ENCODE peak calls at places on chromosomes 4 and X, in four cellular contexts. One of them, this sample, is unnamed.
A peak's percentile ranks its signal among the peaks of the same experiment; 100 is the strongest.

GRCh38 chrX:100687128-100687527 is 43.1 kb downstream of the SRPX2 start:
- DNase-seq in HepG2: no peak
- DNase-seq in K562: peak; percentile 3
- DNase-seq in GM12878: no peak
- DNase-seq in this sample: no peak

GRCh38 chrX:46295963-46296362 is 249.3 kb downstream of the ZNF674 start:
- DNase-seq in HepG2: peak; percentile 56
- DNase-seq in K562: no peak
- DNase-seq in GM12878: no peak
- DNase-seq in this sample: no peak

GRCh38 chr4:41013746-41014145 is 200.6 kb downstream of the APBB2 start:
- DNase-seq in HepG2: no peak
- DNase-seq in K562: no peak
- DNase-seq in GM12878: no peak
- DNase-seq in this sample: no peak

GRCh38 chr4:123676550-123677229 is 280.1 kb downstream of the SPRY1 start:
- DNase-seq in HepG2: no peak
- DNase-seq in K562: no peak
- DNase-seq in GM12878: no peak
- DNase-seq in this sample: no peak

GRCh38 chrX:86121916-86122315 is 26.3 kb upstream of the DACH2 start:
- DNase-seq in HepG2: no peak
- DNase-seq in K562: peak; percentile 0
- DNase-seq in GM12878: no peak
- DNase-seq in this sample: no peak

GRCh38 chrX:15563056-15563455 is 37.7 kb downstream of the ACE2 start:
- DNase-seq in HepG2: no peak
- DNase-seq in K562: no peak
- DNase-seq in GM12878: no peak
- DNase-seq in this sample: no peak

GRCh38 chrX:20712811-20713210 is 446.1 kb upstream of the RPS6KA3 start:
- DNase-seq in HepG2: no peak
- DNase-seq in K562: no peak
- DNase-seq in GM12878: no peak
- DNase-seq in this sample: no peak

GRCh38 chr4:85650908-85651307 is 176.0 kb downstream of the ARHGAP24 start:
- DNase-seq in HepG2: no peak
- DNase-seq in K562: no peak
- DNase-seq in GM12878: no peak
- DNase-seq in this sample: no peak

GRCh38 chr4:27198246-27198645 is 337.6 kb downstream of the STIM2 start:
- DNase-seq in HepG2: no peak
- DNase-seq in K562: no peak
- DNase-seq in GM12878: no peak
- DNase-seq in this sample: no peak

GRCh38 chr4:78155616-78156105 is 98.5 kb downstream of the FRAS1 start:
- DNase-seq in HepG2: peak; percentile 88
- DNase-seq in K562: no peak
- DNase-seq in GM12878: no peak
- DNase-seq in this sample: no peak

GRCh38 chr4:143389543-143390195 is 53.0 kb downstream of the GAB1 start:
- DNase-seq in HepG2: peak; percentile 72
- DNase-seq in K562: no peak
- DNase-seq in GM12878: no peak
- DNase-seq in this sample: no peak

GRCh38 chr4:40736910-40737309 is 12.8 kb upstream of the NSUN7 start:
- DNase-seq in HepG2: peak; percentile 21
- DNase-seq in K562: peak; percentile 9
- DNase-seq in GM12878: no peak
- DNase-seq in this sample: peak; percentile 9

GRCh38 chrX:8748855-8749254 is 16.9 kb upstream of the ANOS1 start:
- DNase-seq in HepG2: no peak
- DNase-seq in K562: peak; percentile 19
- DNase-seq in GM12878: no peak
- DNase-seq in this sample: peak; percentile 33

GRCh38 chrX:130628522-130628921 is 226.7 kb downstream of the RBMX2 start:
- DNase-seq in HepG2: no peak
- DNase-seq in K562: no peak
- DNase-seq in GM12878: no peak
- DNase-seq in this sample: no peak

GRCh38 chr4:152635876-152636275 is 43.9 kb downstream of the TMEM154 start:
- DNase-seq in HepG2: no peak
- DNase-seq in K562: no peak
- DNase-seq in GM12878: no peak
- DNase-seq in this sample: no peak

GRCh38 chr4:126354784-126355183 is 1040.0 kb downstream of the FAT4 start:
- DNase-seq in HepG2: no peak
- DNase-seq in K562: no peak
- DNase-seq in GM12878: no peak
- DNase-seq in this sample: no peak

GRCh38 chr4:74223098-74223497 is 65.2 kb downstream of the MTHFD2L start:
- DNase-seq in HepG2: no peak
- DNase-seq in K562: no peak
- DNase-seq in GM12878: no peak
- DNase-seq in this sample: no peak

GRCh38 chr4:84971319-84971932 is 4.9 kb upstream of the WDFY3 start:
- DNase-seq in HepG2: peak; percentile 53
- DNase-seq in K562: peak; percentile 46
- DNase-seq in GM12878: no peak
- DNase-seq in this sample: peak; percentile 36

GRCh38 chr4:183987987-183988392 is 82.9 kb downstream of the STOX2 start:
- DNase-seq in HepG2: peak; percentile 7
- DNase-seq in K562: peak; percentile 64
- DNase-seq in GM12878: no peak
- DNase-seq in this sample: peak; percentile 28

GRCh38 chrX:136674270-136674986 is 26.5 kb downstream of the CD40LG start:
- DNase-seq in HepG2: no peak
- DNase-seq in K562: no peak
- DNase-seq in GM12878: no peak
- DNase-seq in this sample: no peak

GRCh38 chrX:15056044-15056443 is 182.8 kb downstream of the MOSPD2 start:
- DNase-seq in HepG2: no peak
- DNase-seq in K562: no peak
- DNase-seq in GM12878: no peak
- DNase-seq in this sample: no peak

GRCh38 chrX:8981742-8982141 is 52.2 kb downstream of the FAM9B start:
- DNase-seq in HepG2: no peak
- DNase-seq in K562: no peak
- DNase-seq in GM12878: no peak
- DNase-seq in this sample: no peak

GRCh38 chrX:71634366-71634765 is 16.1 kb upstream of the CXCR3 start:
- DNase-seq in HepG2: no peak
- DNase-seq in K562: no peak
- DNase-seq in GM12878: no peak
- DNase-seq in this sample: no peak

GRCh38 chrX:30663317-30663716 is 10.1 kb downstream of the GK start:
- DNase-seq in HepG2: no peak
- DNase-seq in K562: no peak
- DNase-seq in GM12878: no peak
- DNase-seq in this sample: no peak

GRCh38 chrX:30661228-30661627 is 8.0 kb downstream of the GK start:
- DNase-seq in HepG2: no peak
- DNase-seq in K562: no peak
- DNase-seq in GM12878: no peak
- DNase-seq in this sample: no peak

GRCh38 chrX:30654989-30655607 is 1.9 kb downstream of the GK start:
- DNase-seq in HepG2: no peak
- DNase-seq in K562: no peak
- DNase-seq in GM12878: no peak
- DNase-seq in this sample: no peak

GRCh38 chrX:30657542-30658238 is 4.5 kb downstream of the GK start:
- DNase-seq in HepG2: no peak
- DNase-seq in K562: no peak
- DNase-seq in GM12878: no peak
- DNase-seq in this sample: no peak

GRCh38 chrX:30659421-30659820 is 6.2 kb downstream of the GK start:
- DNase-seq in HepG2: no peak
- DNase-seq in K562: peak; percentile 50
- DNase-seq in GM12878: no peak
- DNase-seq in this sample: no peak
- TF ChIP-seq TARDBP in HepG2: no peak
- TF ChIP-seq TARDBP in K562: no peak
- TF ChIP-seq TARDBP in GM12878: no peak
- TF ChIP-seq TARDBP in this sample: no peak

DNA sequence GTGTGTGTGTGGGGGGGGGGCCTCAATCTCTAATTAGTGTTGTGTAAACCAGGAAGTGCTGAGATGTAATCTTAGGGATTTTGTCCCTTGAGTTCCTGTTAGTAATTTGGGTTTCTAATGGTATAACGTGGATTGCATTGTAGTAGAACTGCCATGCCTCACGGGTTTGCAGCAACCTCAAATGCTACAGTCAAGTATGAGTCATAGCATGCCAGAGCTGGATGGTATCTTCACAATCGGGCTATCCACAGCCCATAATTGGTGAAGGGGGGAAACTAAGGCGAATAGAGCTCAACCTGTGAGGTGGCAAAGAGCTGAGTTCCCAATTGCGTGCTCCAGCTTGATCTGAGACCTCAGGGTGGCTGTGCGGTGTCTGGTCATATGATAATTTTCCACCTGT is 2.2 kb upstream of the FMR1NB start:
- DNase-seq in HepG2: no peak
- DNase-seq in K562: no peak
- DNase-seq in GM12878: no peak
- DNase-seq in this sample: no peak
- TF ChIP-seq FOXM1 in HepG2: no peak
- TF ChIP-seq FOXM1 in K562: no peak
- TF ChIP-seq FOXM1 in GM12878: no peak
- TF ChIP-seq FOXM1 in this sample: no peak

DNA sequence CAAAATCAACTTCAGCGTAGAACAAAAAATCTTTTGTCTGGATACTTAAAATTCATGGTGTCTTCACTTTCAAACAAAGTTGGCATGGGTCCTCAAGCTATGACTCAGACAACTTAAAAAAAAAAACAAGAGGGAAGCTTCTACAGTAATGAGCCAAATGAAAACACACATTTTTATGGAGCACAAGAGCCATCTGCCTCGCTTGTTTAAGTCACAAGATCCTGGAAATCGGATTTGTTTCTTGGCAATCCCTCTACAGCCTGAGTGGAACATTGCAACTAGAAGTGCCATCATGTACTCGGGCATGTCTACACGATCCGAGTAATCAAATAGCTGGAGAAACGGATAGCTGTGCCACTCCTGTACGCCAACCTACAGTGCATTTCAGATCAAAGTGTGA is 22.6 kb downstream of the LAMP2 start:
- DNase-seq in HepG2: no peak
- DNase-seq in K562: no peak
- DNase-seq in GM12878: no peak
- DNase-seq in this sample: no peak
- TF ChIP-seq TARDBP in HepG2: no peak
- TF ChIP-seq TARDBP in K562: no peak
- TF ChIP-seq TARDBP in GM12878: no peak
- TF ChIP-seq TARDBP in this sample: no peak

GRCh38 chr4:31964691-31965090 is 1244.5 kb downstream of the PCDH7 start:
- DNase-seq in HepG2: no peak
- DNase-seq in K562: no peak
- DNase-seq in GM12878: no peak
- DNase-seq in this sample: no peak
- TF ChIP-seq FOXM1 in HepG2: no peak
- TF ChIP-seq FOXM1 in K562: no peak
- TF ChIP-seq FOXM1 in GM12878: no peak
- TF ChIP-seq FOXM1 in this sample: no peak

GRCh38 chr4:2136736-2137135 is 77.6 kb downstream of the NAT8L start:
- DNase-seq in HepG2: no peak
- DNase-seq in K562: no peak
- DNase-seq in GM12878: no peak
- DNase-seq in this sample: no peak
- TF ChIP-seq TARDBP in HepG2: no peak
- TF ChIP-seq TARDBP in K562: no peak
- TF ChIP-seq TARDBP in GM12878: no peak
- TF ChIP-seq TARDBP in this sample: no peak